ENCODE peak calls at places on chromosomes 2 and 18, in four cellular contexts. One of them, this sample, is unnamed.

GRCh38 chr18:515156-515815 is 14.8 kb upstream of the COLEC12 start:
- DNase-seq in heart left ventricle: no peak
- DNase-seq in foreskin fibroblast: no peak
- DNase-seq in stimulated activated CD4-positive, alpha-beta T cell treated with anti-CD3 and anti-CD28 coated beads, Interleukin-4, amount 100 ng/mL, for 24 hours: no peak
- DNase-seq in this sample: no peak

GRCh38 chr2:109322111-109322510 is 193.1 kb downstream of the SH3RF3 start:
- DNase-seq in heart left ventricle: peak
- DNase-seq in foreskin fibroblast: peak
- DNase-seq in stimulated activated CD4-positive, alpha-beta T cell treated with anti-CD3 and anti-CD28 coated beads, Interleukin-4, amount 100 ng/mL, for 24 hours: no peak
- DNase-seq in this sample: no peak

GRCh38 chr2:58063641-58064040 is 17.0 kb downstream of the VRK2 start:
- DNase-seq in heart left ventricle: no peak
- DNase-seq in foreskin fibroblast: peak
- DNase-seq in stimulated activated CD4-positive, alpha-beta T cell treated with anti-CD3 and anti-CD28 coated beads, Interleukin-4, amount 100 ng/mL, for 24 hours: no peak
- DNase-seq in this sample: no peak

GRCh38 chr2:81481994-81482368 is 1177.4 kb upstream of the LRRTM1 start:
- DNase-seq in heart left ventricle: no peak
- DNase-seq in foreskin fibroblast: no peak
- DNase-seq in stimulated activated CD4-positive, alpha-beta T cell treated with anti-CD3 and anti-CD28 coated beads, Interleukin-4, amount 100 ng/mL, for 24 hours: no peak
- DNase-seq in this sample: no peak

GRCh38 chr2:128727914-128728313 is 409.2 kb upstream of the HS6ST1 start:
- DNase-seq in heart left ventricle: no peak
- DNase-seq in foreskin fibroblast: peak
- DNase-seq in stimulated activated CD4-positive, alpha-beta T cell treated with anti-CD3 and anti-CD28 coated beads, Interleukin-4, amount 100 ng/mL, for 24 hours: no peak
- DNase-seq in this sample: no peak

GRCh38 chr2:241232736-241233575 is 44.5 kb downstream of the ANO7 start:
- DNase-seq in heart left ventricle: no peak
- DNase-seq in foreskin fibroblast: no peak
- DNase-seq in stimulated activated CD4-positive, alpha-beta T cell treated with anti-CD3 and anti-CD28 coated beads, Interleukin-4, amount 100 ng/mL, for 24 hours: no peak
- DNase-seq in this sample: no peak

GRCh38 chr2:183438541-183438940 is 314.3 kb downstream of the NUP35 start:
- DNase-seq in heart left ventricle: no peak
- DNase-seq in foreskin fibroblast: no peak
- DNase-seq in stimulated activated CD4-positive, alpha-beta T cell treated with anti-CD3 and anti-CD28 coated beads, Interleukin-4, amount 100 ng/mL, for 24 hours: no peak
- DNase-seq in this sample: no peak

GRCh38 chr18:78826631-78827030 is 153.0 kb upstream of the SALL3 start:
- DNase-seq in heart left ventricle: no peak
- DNase-seq in foreskin fibroblast: no peak
- DNase-seq in stimulated activated CD4-positive, alpha-beta T cell treated with anti-CD3 and anti-CD28 coated beads, Interleukin-4, amount 100 ng/mL, for 24 hours: no peak
- DNase-seq in this sample: no peak

GRCh38 chr2:207338220-207338607 is 172.5 kb upstream of the KLF7 start:
- DNase-seq in heart left ventricle: no peak
- DNase-seq in foreskin fibroblast: no peak
- DNase-seq in stimulated activated CD4-positive, alpha-beta T cell treated with anti-CD3 and anti-CD28 coated beads, Interleukin-4, amount 100 ng/mL, for 24 hours: no peak
- DNase-seq in this sample: no peak

GRCh38 chr2:111642576-111643327 is 241.2 kb downstream of the ANAPC1 start:
- DNase-seq in heart left ventricle: no peak
- DNase-seq in foreskin fibroblast: no peak
- DNase-seq in stimulated activated CD4-positive, alpha-beta T cell treated with anti-CD3 and anti-CD28 coated beads, Interleukin-4, amount 100 ng/mL, for 24 hours: no peak
- DNase-seq in this sample: no peak

GRCh38 chr18:46711444-46711863 is 45.4 kb downstream of the ST8SIA5 start:
- DNase-seq in heart left ventricle: peak
- DNase-seq in foreskin fibroblast: no peak
- DNase-seq in stimulated activated CD4-positive, alpha-beta T cell treated with anti-CD3 and anti-CD28 coated beads, Interleukin-4, amount 100 ng/mL, for 24 hours: no peak
- DNase-seq in this sample: no peak

GRCh38 chr2:118089015-118089800 is 937 bp downstream of the INSIG2 start:
- DNase-seq in heart left ventricle: no peak
- DNase-seq in foreskin fibroblast: peak
- DNase-seq in stimulated activated CD4-positive, alpha-beta T cell treated with anti-CD3 and anti-CD28 coated beads, Interleukin-4, amount 100 ng/mL, for 24 hours: peak
- DNase-seq in this sample: peak

GRCh38 chr2:1618974-1619373 is 125.3 kb downstream of the PXDN start:
- DNase-seq in heart left ventricle: no peak
- DNase-seq in foreskin fibroblast: no peak
- DNase-seq in stimulated activated CD4-positive, alpha-beta T cell treated with anti-CD3 and anti-CD28 coated beads, Interleukin-4, amount 100 ng/mL, for 24 hours: no peak
- DNase-seq in this sample: no peak

GRCh38 chr18:3595282-3596273 is 145.6 kb downstream of the TGIF1 start:
- DNase-seq in heart left ventricle: peak
- DNase-seq in foreskin fibroblast: peak
- DNase-seq in stimulated activated CD4-positive, alpha-beta T cell treated with anti-CD3 and anti-CD28 coated beads, Interleukin-4, amount 100 ng/mL, for 24 hours: peak
- DNase-seq in this sample: no peak

GRCh38 chr2:180012523-180012922 is 5.4 kb upstream of the CWC22 start:
- DNase-seq in heart left ventricle: no peak
- DNase-seq in foreskin fibroblast: peak
- DNase-seq in stimulated activated CD4-positive, alpha-beta T cell treated with anti-CD3 and anti-CD28 coated beads, Interleukin-4, amount 100 ng/mL, for 24 hours: no peak
- DNase-seq in this sample: no peak

GRCh38 chr2:55585451-55586079 is 31.9 kb downstream of the PPP4R3B start:
- DNase-seq in heart left ventricle: no peak
- DNase-seq in foreskin fibroblast: peak
- DNase-seq in stimulated activated CD4-positive, alpha-beta T cell treated with anti-CD3 and anti-CD28 coated beads, Interleukin-4, amount 100 ng/mL, for 24 hours: no peak
- DNase-seq in this sample: no peak